ENCODE peak calls at places on chromosomes 3 and 15, in eight cellular contexts. One of them, this sample, is unnamed.

GRCh38 chr3:14921811-14922705 is 25.3 kb upstream of the NR2C2 start:
- DNase-seq in GM12878: no peak
- DNase-seq in esophagus muscularis mucosa: no peak
- DNase-seq in HCT116: no peak
- DNase-seq in GM23338: no peak
- DNase-seq in Panc1: no peak
- DNase-seq in stomach: peak; percentile 18
- DNase-seq in endothelial cell of umbilical vein: no peak
- DNase-seq in this sample: no peak

GRCh38 chr3:168914662-168915061 is 748.9 kb downstream of the MECOM start:
- DNase-seq in GM23338: peak; percentile 19
- DNase-seq in GM12878: no peak
- DNase-seq in Panc1: no peak
- DNase-seq in HCT116: no peak
- DNase-seq in stomach: no peak
- DNase-seq in endothelial cell of umbilical vein: peak; percentile 26
- DNase-seq in esophagus muscularis mucosa: no peak
- DNase-seq in this sample: no peak

GRCh38 chr3:30124435-30125390 is 481.7 kb upstream of the TGFBR2 start:
- DNase-seq in esophagus muscularis mucosa: no peak
- DNase-seq in Panc1: no peak
- DNase-seq in endothelial cell of umbilical vein: no peak
- DNase-seq in GM12878: no peak
- DNase-seq in stomach: no peak
- DNase-seq in HCT116: no peak
- DNase-seq in GM23338: peak; percentile 17
- DNase-seq in this sample: no peak

GRCh38 chr3:125431912-125432587 is 56.9 kb upstream of the ZNF148 start:
- DNase-seq in endothelial cell of umbilical vein: no peak
- DNase-seq in stomach: no peak
- DNase-seq in GM23338: no peak
- DNase-seq in HCT116: no peak
- DNase-seq in Panc1: no peak
- DNase-seq in esophagus muscularis mucosa: peak; percentile 57
- DNase-seq in GM12878: no peak
- DNase-seq in this sample: no peak

GRCh38 chr15:51861557-51862350 is 32.3 kb downstream of the TMOD3 start:
- DNase-seq in stomach: no peak
- DNase-seq in Panc1: no peak
- DNase-seq in GM12878: no peak
- DNase-seq in GM23338: no peak
- DNase-seq in endothelial cell of umbilical vein: peak; percentile 67
- DNase-seq in esophagus muscularis mucosa: no peak
- DNase-seq in HCT116: no peak
- DNase-seq in this sample: no peak

GRCh38 chr3:46734773-46735172 is 17.1 kb upstream of the PRSS50 start:
- DNase-seq in esophagus muscularis mucosa: peak; percentile 77
- DNase-seq in HCT116: no peak
- DNase-seq in Panc1: no peak
- DNase-seq in GM12878: no peak
- DNase-seq in endothelial cell of umbilical vein: no peak
- DNase-seq in stomach: peak; percentile 17
- DNase-seq in GM23338: no peak
- DNase-seq in this sample: no peak

GRCh38 chr15:37058316-37058985 is 41.9 kb downstream of the MEIS2 start:
- DNase-seq in GM23338: peak; percentile 70
- DNase-seq in Panc1: no peak
- DNase-seq in endothelial cell of umbilical vein: peak; percentile 71
- DNase-seq in esophagus muscularis mucosa: no peak
- DNase-seq in stomach: no peak
- DNase-seq in GM12878: no peak
- DNase-seq in HCT116: no peak
- DNase-seq in this sample: no peak

GRCh38 chr3:187913617-187914033 is 168.4 kb upstream of the BCL6 start:
- DNase-seq in stomach: no peak
- DNase-seq in Panc1: peak; percentile 57
- DNase-seq in endothelial cell of umbilical vein: peak; percentile 12
- DNase-seq in GM12878: no peak
- DNase-seq in GM23338: no peak
- DNase-seq in HCT116: no peak
- DNase-seq in esophagus muscularis mucosa: no peak
- DNase-seq in this sample: no peak

GRCh38 chr15:31393441-31394091 is 66.9 kb downstream of the KLF13 start:
- DNase-seq in HCT116: no peak
- DNase-seq in endothelial cell of umbilical vein: no peak
- DNase-seq in GM12878: no peak
- DNase-seq in Panc1: no peak
- DNase-seq in esophagus muscularis mucosa: peak; percentile 89
- DNase-seq in GM23338: peak; percentile 39
- DNase-seq in stomach: no peak
- DNase-seq in this sample: no peak

GRCh38 chr3:51946796-51947195 is 4.6 kb downstream of the PARP3 start:
- DNase-seq in esophagus muscularis mucosa: no peak
- DNase-seq in GM23338: no peak
- DNase-seq in endothelial cell of umbilical vein: no peak
- DNase-seq in Panc1: no peak
- DNase-seq in GM12878: no peak
- DNase-seq in HCT116: no peak
- DNase-seq in stomach: no peak
- DNase-seq in this sample: no peak

GRCh38 chr3:13715167-13715954 is 164.5 kb downstream of the WNT7A start:
- DNase-seq in GM12878: no peak
- DNase-seq in HCT116: no peak
- DNase-seq in Panc1: no peak
- DNase-seq in GM23338: no peak
- DNase-seq in stomach: peak; percentile 3
- DNase-seq in endothelial cell of umbilical vein: no peak
- DNase-seq in esophagus muscularis mucosa: peak; percentile 84
- DNase-seq in this sample: no peak

GRCh38 chr3:60720696-60721228 is 530.5 kb downstream of the FHIT start:
- DNase-seq in HCT116: no peak
- DNase-seq in esophagus muscularis mucosa: no peak
- DNase-seq in GM12878: no peak
- DNase-seq in endothelial cell of umbilical vein: no peak
- DNase-seq in stomach: no peak
- DNase-seq in GM23338: no peak
- DNase-seq in Panc1: no peak
- DNase-seq in this sample: no peak

GRCh38 chr15:59516655-59517461 is 78.9 kb downstream of the FAM81A start:
- DNase-seq in GM12878: no peak
- DNase-seq in endothelial cell of umbilical vein: no peak
- DNase-seq in Panc1: no peak
- DNase-seq in stomach: no peak
- DNase-seq in GM23338: no peak
- DNase-seq in HCT116: no peak
- DNase-seq in esophagus muscularis mucosa: no peak
- DNase-seq in this sample: no peak

GRCh38 chr3:190382082-190382481 is 5.9 kb upstream of the CLDN16 start:
- DNase-seq in Panc1: no peak
- DNase-seq in GM12878: no peak
- DNase-seq in GM23338: no peak
- DNase-seq in HCT116: no peak
- DNase-seq in endothelial cell of umbilical vein: no peak
- DNase-seq in stomach: no peak
- DNase-seq in esophagus muscularis mucosa: no peak
- DNase-seq in this sample: no peak

DNA sequence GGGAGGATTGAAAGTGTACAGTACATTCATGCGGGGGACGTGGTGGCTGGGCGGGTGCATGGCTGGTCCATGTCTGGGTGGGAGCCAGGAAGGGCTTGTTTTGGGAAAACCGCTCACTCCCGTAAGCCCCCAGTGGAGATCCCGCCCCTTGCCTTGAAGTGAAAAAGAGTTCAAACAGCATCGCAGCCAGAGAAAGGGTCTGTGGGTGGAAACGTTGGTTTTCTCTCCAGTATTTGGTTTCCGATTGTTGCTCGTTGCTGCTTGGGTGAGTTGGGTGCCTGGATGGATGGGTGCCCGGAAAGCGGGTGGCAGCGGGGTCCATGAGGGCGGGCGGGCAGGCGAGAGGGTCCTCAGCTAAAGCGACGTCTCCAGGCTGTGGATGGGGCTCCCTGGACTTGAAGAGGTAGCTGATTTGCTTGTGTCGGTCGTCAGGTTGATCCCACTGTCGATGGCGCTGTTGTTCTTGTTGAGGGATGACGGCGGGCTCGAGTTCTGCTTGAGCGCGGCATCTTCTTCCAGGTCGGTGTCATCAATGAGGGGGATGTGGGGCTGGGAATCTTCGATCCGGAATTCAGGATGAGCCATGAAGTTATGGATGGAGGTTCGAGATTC is 7.7 kb upstream of the SEC13 start:
- DNase-seq in Panc1: no peak
- DNase-seq in esophagus muscularis mucosa: no peak
- DNase-seq in HCT116: no peak
- DNase-seq in GM23338: no peak
- DNase-seq in GM12878: no peak
- DNase-seq in endothelial cell of umbilical vein: no peak
- DNase-seq in stomach: no peak
- DNase-seq in this sample: no peak
- H3K4me3 ChIP-seq in Panc1: no peak overlapping the region
- H3K4me3 ChIP-seq in esophagus muscularis mucosa: no peak overlapping the region
- H3K4me3 ChIP-seq in HCT116: no peak overlapping the region
- H3K4me3 ChIP-seq in GM23338: no peak overlapping the region
- H3K4me3 ChIP-seq in GM12878: no peak overlapping the region
- H3K4me3 ChIP-seq in endothelial cell of umbilical vein: no peak overlapping the region
- H3K4me3 ChIP-seq in stomach: no peak overlapping the region
- H3K4me3 ChIP-seq in this sample: no peak overlapping the region

GRCh38 chr15:98003976-98004375 is 43.5 kb downstream of the ARRDC4 start:
- DNase-seq in HCT116: no peak
- DNase-seq in esophagus muscularis mucosa: no peak
- DNase-seq in endothelial cell of umbilical vein: no peak
- DNase-seq in GM12878: no peak
- DNase-seq in stomach: no peak
- DNase-seq in Panc1: no peak
- DNase-seq in GM23338: no peak
- DNase-seq in this sample: no peak
- TF ChIP-seq POLR2AphosphoS5 in HCT116: no peak
- TF ChIP-seq POLR2AphosphoS5 in esophagus muscularis mucosa: no peak
- TF ChIP-seq POLR2AphosphoS5 in endothelial cell of umbilical vein: no peak
- TF ChIP-seq POLR2AphosphoS5 in GM12878: no peak
- TF ChIP-seq POLR2AphosphoS5 in stomach: no peak
- TF ChIP-seq POLR2AphosphoS5 in Panc1: no peak
- TF ChIP-seq POLR2AphosphoS5 in GM23338: no peak
- TF ChIP-seq POLR2AphosphoS5 in this sample: no peak

GRCh38 chr15:99492716-99493115 is 73.1 kb upstream of the MEF2A start:
- DNase-seq in GM23338: no peak
- DNase-seq in stomach: no peak
- DNase-seq in HCT116: no peak
- DNase-seq in endothelial cell of umbilical vein: no peak
- DNase-seq in GM12878: no peak
- DNase-seq in esophagus muscularis mucosa: no peak
- DNase-seq in Panc1: no peak
- DNase-seq in this sample: no peak

GRCh38 chr15:99493461-99493860 is 72.3 kb upstream of the MEF2A start:
- DNase-seq in stomach: no peak
- DNase-seq in esophagus muscularis mucosa: no peak
- DNase-seq in HCT116: no peak
- DNase-seq in GM12878: no peak
- DNase-seq in Panc1: no peak
- DNase-seq in endothelial cell of umbilical vein: no peak
- DNase-seq in GM23338: no peak
- DNase-seq in this sample: no peak

GRCh38 chr15:99492275-99492674 is 73.5 kb upstream of the MEF2A start:
- DNase-seq in GM23338: no peak
- DNase-seq in Panc1: no peak
- DNase-seq in stomach: no peak
- DNase-seq in endothelial cell of umbilical vein: no peak
- DNase-seq in HCT116: no peak
- DNase-seq in GM12878: no peak
- DNase-seq in esophagus muscularis mucosa: no peak
- DNase-seq in this sample: no peak

GRCh38 chr15:99496302-99496629 is 69.5 kb upstream of the MEF2A start:
- DNase-seq in Panc1: no peak
- DNase-seq in HCT116: no peak
- DNase-seq in GM12878: no peak
- DNase-seq in stomach: no peak
- DNase-seq in esophagus muscularis mucosa: no peak
- DNase-seq in GM23338: no peak
- DNase-seq in endothelial cell of umbilical vein: no peak
- DNase-seq in this sample: no peak

GRCh38 chr15:99495430-99496301 is 70.1 kb upstream of the MEF2A start:
- DNase-seq in esophagus muscularis mucosa: no peak
- DNase-seq in HCT116: no peak
- DNase-seq in Panc1: no peak
- DNase-seq in GM12878: no peak
- DNase-seq in GM23338: no peak
- DNase-seq in stomach: no peak
- DNase-seq in endothelial cell of umbilical vein: peak; percentile 37
- DNase-seq in this sample: no peak
- H3K4me3 ChIP-seq in esophagus muscularis mucosa: no peak overlapping the region
- H3K4me3 ChIP-seq in HCT116: no peak overlapping the region
- H3K4me3 ChIP-seq in Panc1: no peak overlapping the region
- H3K4me3 ChIP-seq in GM12878: no peak overlapping the region
- H3K4me3 ChIP-seq in GM23338: no peak overlapping the region
- H3K4me3 ChIP-seq in stomach: no peak overlapping the region
- H3K4me3 ChIP-seq in endothelial cell of umbilical vein: no peak overlapping the region
- H3K4me3 ChIP-seq in this sample: no peak overlapping the region

GRCh38 chr3:56322862-56323261 is 145.4 kb downstream of the ERC2 start:
- DNase-seq in Panc1: no peak
- DNase-seq in esophagus muscularis mucosa: no peak
- DNase-seq in endothelial cell of umbilical vein: no peak
- DNase-seq in GM23338: no peak
- DNase-seq in HCT116: no peak
- DNase-seq in stomach: no peak
- DNase-seq in GM12878: no peak
- DNase-seq in this sample: no peak

GRCh38 chr3:56323986-56324420 is 144.3 kb downstream of the ERC2 start:
- DNase-seq in Panc1: no peak
- DNase-seq in GM12878: no peak
- DNase-seq in esophagus muscularis mucosa: peak; percentile 74
- DNase-seq in endothelial cell of umbilical vein: peak; percentile 78
- DNase-seq in stomach: no peak
- DNase-seq in GM23338: no peak
- DNase-seq in HCT116: no peak
- DNase-seq in this sample: no peak

GRCh38 chr3:56321892-56322291 is 146.4 kb downstream of the ERC2 start:
- DNase-seq in esophagus muscularis mucosa: no peak
- DNase-seq in stomach: no peak
- DNase-seq in HCT116: no peak
- DNase-seq in Panc1: no peak
- DNase-seq in endothelial cell of umbilical vein: no peak
- DNase-seq in GM12878: no peak
- DNase-seq in GM23338: no peak
- DNase-seq in this sample: no peak

GRCh38 chr3:56320907-56321306 is 147.4 kb downstream of the ERC2 start:
- DNase-seq in stomach: no peak
- DNase-seq in HCT116: no peak
- DNase-seq in GM23338: no peak
- DNase-seq in esophagus muscularis mucosa: no peak
- DNase-seq in GM12878: no peak
- DNase-seq in endothelial cell of umbilical vein: no peak
- DNase-seq in Panc1: no peak
- DNase-seq in this sample: no peak

DNA sequence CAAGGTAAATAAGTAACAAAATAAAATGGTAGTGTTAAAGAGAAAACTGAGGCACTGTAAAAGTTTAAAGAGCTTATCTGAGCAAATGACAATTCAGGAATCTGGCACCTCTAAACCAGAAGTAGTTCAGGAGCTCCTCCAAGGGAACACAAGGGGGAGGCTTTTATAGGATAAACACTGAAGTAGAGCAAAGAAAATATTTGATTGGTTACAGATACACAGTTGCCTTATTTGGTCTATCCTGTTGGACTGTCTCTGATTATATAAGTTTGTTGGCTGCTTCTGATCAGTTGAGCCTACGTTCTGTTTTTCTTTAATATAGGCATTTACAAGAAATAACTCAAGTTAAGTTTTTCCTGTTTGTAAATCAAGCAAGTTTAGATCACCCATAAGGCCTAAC is 146.9 kb downstream of the ERC2 start:
- DNase-seq in Panc1: no peak
- DNase-seq in HCT116: no peak
- DNase-seq in stomach: no peak
- DNase-seq in GM12878: no peak
- DNase-seq in endothelial cell of umbilical vein: no peak
- DNase-seq in GM23338: peak; percentile 18
- DNase-seq in esophagus muscularis mucosa: no peak
- DNase-seq in this sample: no peak
- TF ChIP-seq POLR2AphosphoS5 in Panc1: no peak
- TF ChIP-seq POLR2AphosphoS5 in HCT116: no peak
- TF ChIP-seq POLR2AphosphoS5 in stomach: no peak
- TF ChIP-seq POLR2AphosphoS5 in GM12878: no peak
- TF ChIP-seq POLR2AphosphoS5 in endothelial cell of umbilical vein: no peak
- TF ChIP-seq POLR2AphosphoS5 in GM23338: no peak
- TF ChIP-seq POLR2AphosphoS5 in esophagus muscularis mucosa: no peak
- TF ChIP-seq POLR2AphosphoS5 in this sample: no peak

This sample was measured in SK-N-MC.